ENCODE peak calls at places on chromosomes 4 and X, in four cellular contexts. S is mesendoderm, P is H9, H is H1. B is an unnamed sample.
A peak's percentile ranks its signal among the peaks of the same experiment; 100 is the strongest.

GRCh38 chr4:159549092-159549491 is 446.2 kb downstream of the RAPGEF2 start:
- DNase-seq in P (no peak), S (no peak), H (no peak), B (peak; percentile 1)

GRCh38 chr4:122874194-122874593 is 47.6 kb downstream of the FGF2 start:
- DNase-seq in S (peak; percentile 59), H (no peak), P (no peak), B (peak; percentile 90)

GRCh38 chr4:156870166-156870565 is 101.4 kb downstream of the PDGFC start:
- DNase-seq in H (no peak), S (no peak), P (no peak), B (peak; percentile 21)

GRCh38 chrX:37349131-37350033 is at the start of gene PRRG1:
- DNase-seq in S (peak; percentile 89), P (peak; percentile 91), H (peak; percentile 73), B (peak; percentile 83)

GRCh38 chrX:129695535-129695934 is 40.8 kb upstream of the APLN start:
- DNase-seq in P (no peak), H (no peak), S (no peak), B (no peak)

GRCh38 chr4:178316211-178316610 is 874.0 kb upstream of the AGA start:
- DNase-seq in H (no peak), P (no peak), S (no peak), B (no peak)

GRCh38 chr4:86414686-86415085 is 54.8 kb upstream of the MAPK10 start:
- DNase-seq in P (no peak), H (no peak), S (no peak), B (no peak)

GRCh38 chr4:87011340-87012034 is 76.7 kb downstream of the AFF1 start:
- DNase-seq in H (no peak), P (no peak), S (peak; percentile 93), B (peak; percentile 89)

GRCh38 chrX:133215747-133216146 is 2.4 kb downstream of the TFDP3 start:
- DNase-seq in H (no peak), S (peak; percentile 37), P (no peak), B (peak; percentile 2)

GRCh38 chr4:165814256-165815010 is 58.6 kb upstream of the TLL1 start:
- DNase-seq in S (no peak), P (no peak), H (no peak), B (no peak)

GRCh38 chr4:119521306-119521705 is 107.3 kb downstream of the PDE5A start:
- DNase-seq in H (no peak), P (no peak), S (no peak), B (no peak)

GRCh38 chr4:184345573-184345922 is 127.9 kb upstream of the ENPP6 start:
- DNase-seq in S (no peak), P (no peak), H (no peak), B (peak; percentile 22)

GRCh38 chrX:41084360-41085104 is 713 bp upstream of the USP9X start:
- DNase-seq in S (peak; percentile 97), P (peak; percentile 99), H (peak; percentile 96), B (peak; percentile 96)

GRCh38 chrX:41086627-41086932 is 1.3 kb downstream of the USP9X start:
- DNase-seq in H (no peak), S (no peak), P (no peak), B (no peak)

GRCh38 chrX:41085883-41086626 is 810 bp downstream of the USP9X start:
- DNase-seq in P (no peak), S (peak; percentile 77), H (peak; percentile 53), B (peak; percentile 42)

GRCh38 chrX:41085105-41085882 is at the start of gene USP9X:
- DNase-seq in H (peak; percentile 72), P (peak; percentile 93), S (peak; percentile 90), B (peak; percentile 89)

GRCh38 chrX:41087219-41087618 is 2.0 kb downstream of the USP9X start:
- DNase-seq in S (no peak), P (no peak), H (no peak), B (no peak)
- H3K56ac ChIP-seq in S (peak overlapping the region; percentile 38), P (no peak overlapping the region), H (no peak overlapping the region), B (no peak overlapping the region)

GRCh38 chr4:33091961-33092360 is 2371.8 kb downstream of the PCDH7 start:
- DNase-seq in H (no peak), S (no peak), P (no peak), B (no peak)
- H3K56ac ChIP-seq in H (no peak overlapping the region), S (no peak overlapping the region), P (no peak overlapping the region), B (no peak overlapping the region)

DNA sequence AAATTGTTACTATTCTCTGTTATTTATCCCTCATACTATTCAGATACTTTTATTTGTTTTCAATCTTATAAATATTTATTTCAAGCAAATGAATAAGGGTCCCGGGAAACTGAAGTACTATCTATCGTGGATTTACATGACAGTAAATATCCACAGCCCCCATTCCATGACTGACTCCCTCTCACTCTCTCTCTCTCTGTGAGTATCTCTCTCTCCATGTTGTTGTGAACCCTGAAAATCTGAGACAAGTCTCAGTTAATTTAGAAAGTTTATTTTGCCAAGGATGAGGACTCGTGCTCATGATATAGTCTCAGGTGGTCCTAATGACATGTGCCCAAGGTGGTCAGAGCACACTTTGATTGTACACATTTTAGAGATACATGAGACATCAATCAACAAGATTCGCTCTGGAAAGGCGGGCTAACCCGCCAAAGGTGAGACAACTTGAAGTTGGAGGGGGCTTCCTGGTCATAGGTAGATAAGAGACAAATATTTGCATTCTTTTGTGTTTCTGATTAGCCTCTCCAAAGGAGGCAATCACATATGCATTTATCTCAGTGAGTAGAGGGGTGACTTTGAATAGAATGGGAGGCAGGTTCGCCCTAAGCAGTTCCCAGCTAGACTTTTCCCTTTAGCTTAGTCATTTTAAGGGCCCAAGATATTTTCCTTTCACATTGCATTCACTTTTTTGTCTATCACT is 986.4 kb downstream of the NLGN4X start:
- DNase-seq in H (peak; percentile 40), P (peak; percentile 56), S (peak; percentile 65), B (no peak)
- H3K56ac ChIP-seq in H (no peak overlapping the region), P (no peak overlapping the region), S (no peak overlapping the region), B (no peak overlapping the region)

DNA sequence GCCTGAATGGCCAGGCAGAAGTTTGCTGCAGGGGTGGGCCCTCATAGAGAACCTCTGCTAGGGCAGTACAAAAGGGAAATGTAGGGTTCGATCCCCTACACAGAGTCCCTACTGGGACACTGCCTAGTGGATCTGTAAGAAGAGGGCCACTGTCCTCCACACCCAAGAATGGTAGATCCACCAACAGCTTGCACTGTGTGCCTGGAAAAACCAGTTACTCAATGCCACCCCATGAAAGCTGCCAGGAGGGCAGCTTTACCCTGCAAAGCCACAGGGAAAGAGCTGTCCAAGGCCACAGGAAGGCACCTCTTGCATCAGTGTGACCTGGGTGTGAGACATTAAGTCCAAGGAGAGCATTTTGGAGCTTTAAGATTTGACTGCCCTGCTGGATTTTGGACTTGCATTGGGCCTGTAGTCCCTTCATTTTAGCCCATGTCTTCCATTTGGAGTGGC is 781.6 kb downstream of the TRAM1L1 start:
- DNase-seq in S (no peak), P (no peak), H (no peak), B (no peak)
- H3K56ac ChIP-seq in S (no peak overlapping the region), P (no peak overlapping the region), H (no peak overlapping the region), B (no peak overlapping the region)

B was measured in IMR-90.